ENCODE peak calls at places on chromosomes 6 and 20, in ten cellular contexts. G is small intestine; S is RCC 7860; F is NCI-H1694 treated with DMSO at 0.1 percent for 48 hours; R is lung; W is activated CD4-positive, alpha-beta T cell treated with anti-CD3 and anti-CD28 coated beads for 24 hours; E is AG09309; M is RPMI7951; J is stimulated activated naive CD4-positive, alpha-beta T cell; T is mucosa of descending colon. D is an unnamed sample.

GRCh38 chr6:167768471-167769215 is 58.1 kb upstream of the AFDN start:
- DNase-seq in G (no peak), S (no peak), F (no peak), R (no peak), W (no peak), E (no peak), M (no peak), J (no peak), T (no peak), D (no peak)

GRCh38 chr20:49893242-49894072 is 21.9 kb downstream of the SPATA2 start:
- DNase-seq in G (no peak), S (no peak), F (no peak), R (no peak), W (peak), E (no peak), M (peak), J (no peak), T (no peak), D (no peak)

GRCh38 chr6:161091972-161092701 is 100.6 kb downstream of the MAP3K4 start:
- DNase-seq in G (no peak), S (no peak), F (no peak), R (no peak), W (no peak), E (peak), M (no peak), J (no peak), T (no peak), D (no peak)

GRCh38 chr6:36793913-36794703 is 45.1 kb downstream of the CPNE5 start:
- DNase-seq in G (no peak), S (no peak), F (no peak), R (no peak), W (no peak), E (no peak), M (no peak), J (no peak), T (no peak), D (no peak)

GRCh38 chr6:90846824-90847223 is 260.0 kb upstream of the MAP3K7 start:
- DNase-seq in G (no peak), S (no peak), F (no peak), R (no peak), W (no peak), E (no peak), M (no peak), J (no peak), T (no peak), D (no peak)

GRCh38 chr6:16876201-16876600 is 114.9 kb upstream of the ATXN1 start:
- DNase-seq in G (no peak), S (no peak), F (no peak), R (no peak), W (no peak), E (no peak), M (peak), J (no peak), T (no peak), D (no peak)

GRCh38 chr6:157996201-157996712 is 14.6 kb downstream of the SYNJ2 start:
- DNase-seq in G (no peak), S (no peak), F (no peak), R (no peak), W (no peak), E (no peak), M (no peak), J (no peak), T (no peak), D (no peak)

GRCh38 chr6:97726378-97726777 is 443.4 kb upstream of the MMS22L start:
- DNase-seq in G (no peak), S (no peak), F (no peak), R (no peak), W (no peak), E (no peak), M (no peak), J (no peak), T (no peak), D (peak)

GRCh38 chr6:116090251-116090650 is 10.4 kb upstream of the NT5DC1 start:
- DNase-seq in G (no peak), S (no peak), F (no peak), R (no peak), W (no peak), E (no peak), M (no peak), J (no peak), T (no peak), D (no peak)

GRCh38 chr6:148869589-148869988 is 122.8 kb downstream of the UST start:
- DNase-seq in G (no peak), S (peak), F (no peak), R (no peak), W (no peak), E (peak), M (peak), J (no peak), T (no peak), D (peak)

GRCh38 chr20:57662028-57662312 is 41.7 kb upstream of the ZBP1 start:
- DNase-seq in G (no peak), S (no peak), F (no peak), R (no peak), W (no peak), E (no peak), M (no peak), J (no peak), T (no peak), D (no peak)